ENCODE peak calls at places on chromosomes 2 and 18, in five cellular contexts. W is IMR-90, N is HepG2, C is A549, E is breast epithelium. D is an unnamed sample.

GRCh38 chr18:40789286-40789685 is 1165.7 kb upstream of the PIK3C3 start:
- DNase-seq in W (no peak), N (no peak), C (no peak), E (no peak), D (no peak)

GRCh38 chr2:85215074-85216050 is 82.2 kb downstream of the TCF7L1 start:
- DNase-seq in W (peak; percentile 93), N (peak; percentile 27), C (no peak), E (peak; percentile 52), D (no peak)

GRCh38 chr2:2575870-2576386 is 244.9 kb upstream of the MYT1L start:
- DNase-seq in W (no peak), N (no peak), C (no peak), E (no peak), D (no peak)

GRCh38 chr2:55887351-55887750 is 36.2 kb downstream of the EFEMP1 start:
- DNase-seq in W (peak; percentile 55), N (no peak), C (no peak), E (no peak), D (no peak)

GRCh38 chr2:149617057-149617456 is 29.5 kb upstream of the MMADHC start:
- DNase-seq in W (no peak), N (no peak), C (no peak), E (no peak), D (no peak)

GRCh38 chr2:206392118-206392517 is 51.2 kb upstream of the ADAM23 start:
- DNase-seq in W (peak; percentile 54), N (peak; percentile 62), C (peak; percentile 59), E (no peak), D (no peak)

GRCh38 chr2:102335871-102336366 is 19.7 kb upstream of the IL18R1 start:
- DNase-seq in W (no peak), N (no peak), C (no peak), E (no peak), D (no peak)

GRCh38 chr2:105641389-105641811 is 103.3 kb upstream of the NCK2 start:
- DNase-seq in W (no peak), N (no peak), C (no peak), E (no peak), D (no peak)

GRCh38 chr18:44856157-44856556 is 175.5 kb downstream of the SETBP1 start:
- DNase-seq in W (no peak), N (no peak), C (no peak), E (no peak), D (no peak)

GRCh38 chr2:150091896-150092295 is 395.6 kb downstream of the RND3 start:
- DNase-seq in W (no peak), N (no peak), C (no peak), E (no peak), D (no peak)

GRCh38 chr2:134845719-134846118 is 7.3 kb downstream of the ACMSD start:
- DNase-seq in W (peak; percentile 70), N (no peak), C (no peak), E (no peak), D (no peak)

GRCh38 chr2:174786066-174786725 is 21.9 kb upstream of the CHRNA1 start:
- DNase-seq in W (peak; percentile 51), N (no peak), C (no peak), E (no peak), D (no peak)

GRCh38 chr2:165576409-165576808 is 106.9 kb downstream of the CSRNP3 start:
- DNase-seq in W (no peak), N (no peak), C (no peak), E (no peak), D (no peak)

GRCh38 chr2:219112651-219113338 is 47.8 kb downstream of the NHEJ1 start:
- DNase-seq in W (no peak), N (no peak), C (no peak), E (no peak), D (no peak)

GRCh38 chr2:178295911-178296310 is 101.6 kb downstream of the OSBPL6 start:
- DNase-seq in W (no peak), N (no peak), C (no peak), E (no peak), D (no peak)

GRCh38 chr2:111653913-111654312 is 230.1 kb downstream of the ANAPC1 start:
- DNase-seq in W (no peak), N (no peak), C (no peak), E (no peak), D (no peak)

GRCh38 chr2:239465017-239466001 is 64.5 kb upstream of the HDAC4 start:
- DNase-seq in W (no peak), N (no peak), C (peak; percentile 71), E (peak; percentile 54), D (peak; percentile 87)

GRCh38 chr2:20051518-20052228 is at the start of gene LAPTM4A:
- DNase-seq in W (peak; percentile 100), N (peak; percentile 100), C (peak; percentile 99), E (peak; percentile 100), D (peak; percentile 97)
- TF ChIP-seq POLR2A in W (peak; percentile 93), N (peak; percentile 98), C (peak; percentile 67), E (peak; percentile 83), D (peak; percentile 93)

GRCh38 chr18:10453261-10453884 is 1.1 kb upstream of the APCDD1 start:
- DNase-seq in W (no peak), N (no peak), C (no peak), E (no peak), D (no peak)

GRCh38 chr18:10456718-10457499 is 2.5 kb downstream of the APCDD1 start:
- DNase-seq in W (no peak), N (no peak), C (no peak), E (no peak), D (no peak)

GRCh38 chr18:10455726-10456453 is 1.5 kb downstream of the APCDD1 start:
- DNase-seq in W (no peak), N (no peak), C (no peak), E (no peak), D (no peak)

GRCh38 chr18:10454800-10455550 is 540 bp downstream of the APCDD1 start:
- DNase-seq in W (peak; percentile 20), N (no peak), C (peak; percentile 5), E (peak; percentile 40), D (no peak)

DNA sequence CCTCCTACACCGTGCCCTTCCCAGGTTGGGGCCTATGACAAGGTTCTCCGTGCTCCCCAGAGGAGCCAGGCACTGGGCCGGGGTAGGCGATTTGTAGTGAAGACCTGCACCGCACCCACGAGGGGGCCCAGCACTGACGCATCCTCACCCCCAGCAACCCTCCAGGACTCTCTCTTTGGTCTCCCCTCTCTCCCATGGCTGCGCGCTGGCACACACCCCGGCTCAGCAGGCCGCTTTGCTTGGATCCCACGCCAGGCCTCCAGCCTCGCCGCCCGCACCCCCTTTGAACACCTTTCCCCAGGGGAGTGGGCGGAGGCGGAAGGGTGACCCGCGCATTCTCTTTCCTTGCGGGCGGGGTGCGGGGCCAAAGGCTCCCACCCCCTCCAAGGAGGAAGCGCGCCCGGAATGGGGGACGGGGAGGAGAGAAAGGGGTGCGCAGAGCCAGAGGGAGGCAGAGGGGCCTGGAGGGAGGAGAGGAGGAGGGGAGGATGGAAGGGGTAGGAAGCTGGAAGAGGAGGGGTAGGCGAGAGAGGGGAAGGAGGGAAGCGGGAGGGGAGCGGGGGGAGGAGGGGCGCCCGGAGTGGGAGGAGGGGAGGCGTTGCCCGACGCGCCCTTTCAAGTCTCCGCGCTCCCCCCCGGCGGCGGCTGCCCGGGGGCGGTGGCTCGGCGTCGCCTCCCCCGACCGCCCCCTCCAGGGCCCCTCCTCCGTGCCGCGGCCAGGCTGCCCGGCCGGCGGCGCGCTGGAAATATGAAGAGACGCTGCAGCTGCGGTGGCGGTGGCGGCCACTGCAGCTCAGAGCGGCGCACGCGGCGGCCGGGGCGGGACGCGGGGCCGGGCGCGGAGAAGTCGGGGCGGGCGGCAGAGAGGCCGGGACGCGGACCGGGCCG is at the start of gene APCDD1:
- DNase-seq in W (no peak), N (peak; percentile 21), C (peak; percentile 7), E (no peak), D (peak; percentile 70)
- TF ChIP-seq POLR2A in W (no peak), N (no peak), C (no peak), E (no peak), D (peak; percentile 87)

DNA sequence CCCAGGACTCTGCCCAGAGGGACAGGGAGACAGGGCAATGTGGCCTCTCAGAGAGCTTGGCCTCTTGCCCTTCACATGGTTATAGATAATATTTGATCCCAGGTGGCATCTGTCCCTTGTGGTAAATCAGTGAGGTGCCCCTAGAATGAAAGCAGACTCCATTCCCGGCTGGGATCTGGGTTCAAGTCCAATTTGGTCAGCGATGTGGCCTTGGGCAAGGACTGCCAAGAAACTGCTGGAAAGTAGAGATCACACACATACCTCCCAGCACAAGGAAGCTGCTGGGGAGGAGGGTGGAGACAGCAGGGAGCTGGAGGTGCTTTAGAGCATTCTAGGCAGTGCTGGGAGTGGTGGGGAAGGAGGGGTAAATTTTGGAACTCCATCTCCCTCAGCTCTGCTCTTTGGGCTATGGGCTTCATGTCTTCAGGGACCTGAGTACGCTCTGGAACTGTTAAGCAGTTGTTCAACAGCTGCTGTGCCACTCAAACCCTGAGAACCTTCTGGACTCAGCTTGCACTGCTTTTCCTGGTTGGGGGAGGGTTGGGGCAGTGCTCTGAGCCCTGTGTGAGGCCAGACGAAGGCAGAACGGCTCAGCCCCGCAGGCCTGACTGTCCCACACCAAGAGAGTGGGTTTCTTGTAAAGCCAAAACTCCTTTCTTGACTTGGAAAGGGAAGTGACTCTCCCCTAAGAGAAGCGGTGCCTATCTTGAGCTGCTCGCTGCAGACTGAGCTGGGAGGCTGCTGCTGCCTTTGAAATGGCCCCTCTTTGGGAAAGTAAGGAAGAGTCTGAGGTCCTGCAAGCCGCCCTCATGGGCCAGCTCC is 23.0 kb downstream of the INPP5D start:
- DNase-seq in W (no peak), N (no peak), C (no peak), E (no peak), D (no peak)
- TF ChIP-seq POLR2A in W (no peak), N (no peak), C (no peak), E (no peak), D (no peak)

GRCh38 chr18:9711361-9712129 is 3.4 kb downstream of the RAB31 start:
- DNase-seq in W (no peak), N (no peak), C (no peak), E (peak; percentile 47), D (no peak)

GRCh38 chr18:9708057-9708881 is at the start of gene RAB31:
- DNase-seq in W (peak; percentile 72), N (no peak), C (peak; percentile 44), E (peak; percentile 48), D (peak; percentile 51)

GRCh38 chr18:9710037-9710436 is 1.9 kb downstream of the RAB31 start:
- DNase-seq in W (no peak), N (no peak), C (no peak), E (no peak), D (no peak)

GRCh38 chr18:9707381-9708056 is 582 bp upstream of the RAB31 start:
- DNase-seq in W (peak; percentile 45), N (no peak), C (no peak), E (no peak), D (no peak)

DNA sequence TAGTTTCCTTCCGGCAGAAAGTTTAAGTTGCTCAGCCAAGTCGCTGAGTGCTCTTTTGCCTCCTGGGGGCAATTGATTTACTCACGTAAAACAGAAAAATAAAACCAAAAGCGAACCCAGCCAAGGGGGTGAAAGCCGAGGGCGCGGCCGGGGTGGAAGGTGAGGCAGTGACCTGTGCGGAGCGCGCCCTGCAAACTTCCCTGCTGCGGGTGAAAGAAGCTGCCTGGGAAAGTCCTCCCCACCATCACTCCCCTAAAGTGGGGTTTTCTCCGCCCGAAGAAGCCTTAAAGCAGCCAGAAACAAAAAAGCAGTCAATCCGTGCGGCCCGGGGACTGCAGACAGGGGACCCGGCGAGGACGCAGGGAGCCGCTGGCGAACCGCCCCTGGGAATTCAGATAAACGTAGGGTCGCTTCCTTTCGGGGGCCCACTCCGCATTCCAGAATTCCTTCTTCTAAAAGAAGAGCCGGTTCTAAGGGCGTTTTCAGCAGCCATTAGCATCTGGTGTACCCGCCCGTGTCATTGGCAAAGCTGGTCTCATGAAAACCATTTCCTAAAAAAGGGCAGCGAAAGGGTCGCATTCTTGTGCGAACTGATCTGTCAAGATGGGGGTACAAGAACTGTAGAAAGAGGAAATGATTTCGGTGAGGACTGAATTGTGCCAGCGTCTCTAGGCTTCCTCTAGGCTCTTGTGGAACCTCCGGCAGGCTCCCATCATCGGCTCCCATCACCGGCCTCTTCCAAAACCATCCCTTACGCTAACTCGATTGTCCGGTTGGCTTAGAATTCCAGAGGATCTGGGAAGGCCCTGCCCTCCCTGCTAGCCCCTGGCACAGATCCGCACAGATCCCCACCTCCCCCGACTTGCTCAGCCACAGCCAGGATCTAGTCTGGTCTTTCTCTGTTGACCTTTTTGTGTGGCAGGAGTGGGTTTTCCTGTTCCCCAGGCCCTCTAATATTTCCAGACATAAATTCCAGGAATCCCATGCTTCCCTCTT is 1.1 kb downstream of the RAB31 start:
- DNase-seq in W (no peak), N (no peak), C (no peak), E (no peak), D (no peak)
- TF ChIP-seq POLR2A in W (no peak), N (no peak), C (no peak), E (no peak), D (no peak)